ENCODE peak calls at places on chromosomes 7 and 10, in nine cellular contexts. H is ovary, O is frontal cortex, U is GM12892, Q is GM23248, G is EH, T is M059J, P is mesendoderm, B is SW480. E is an unnamed sample.
A peak's percentile ranks its signal among the peaks of the same experiment; 100 is the strongest.

GRCh38 chr10:122140941-122141623 is 130.0 kb upstream of the BTBD16 start:
- DNase-seq in U (no peak), T (peak; percentile 95), H (peak; percentile 87), B (peak; percentile 84), G (peak; percentile 96), Q (peak; percentile 97), P (peak; percentile 68), O (no peak), E (peak; percentile 53)

GRCh38 chr10:101136007-101136707 is 5.1 kb downstream of the TLX1 start:
- DNase-seq in H (no peak), T (peak; percentile 60), B (peak; percentile 56), O (no peak), P (peak; percentile 77), Q (no peak), G (no peak), U (no peak), E (no peak)

GRCh38 chr7:78770422-78771410 is 682.8 kb downstream of the MAGI2 start:
- DNase-seq in Q (peak; percentile 49), T (no peak), G (peak; percentile 41), U (no peak), B (no peak), H (peak; percentile 13), P (peak; percentile 93), O (peak; percentile 3), E (no peak)

GRCh38 chr10:100380400-100380799 is 33.4 kb downstream of the SCD start:
- DNase-seq in T (no peak), P (no peak), H (no peak), U (no peak), B (no peak), G (no peak), Q (no peak), O (no peak), E (no peak)

GRCh38 chr7:133633055-133633454 is 380.2 kb downstream of the EXOC4 start:
- DNase-seq in G (peak; percentile 54), T (peak; percentile 12), O (no peak), Q (peak; percentile 63), P (peak; percentile 54), B (no peak), H (no peak), U (no peak), E (no peak)

GRCh38 chr7:101519324-101520017 is 109.6 kb downstream of the MYL10 start:
- DNase-seq in H (no peak), P (no peak), B (no peak), G (peak; percentile 93), U (no peak), T (peak; percentile 82), Q (peak; percentile 69), O (no peak), E (peak; percentile 29)

GRCh38 chr7:55212838-55213237 is 152.3 kb upstream of the LANCL2 start:
- DNase-seq in P (no peak), G (peak; percentile 24), Q (peak; percentile 23), O (no peak), U (no peak), B (no peak), T (peak; percentile 34), H (no peak), E (no peak)

GRCh38 chr7:31747553-31747952 is 60.5 kb downstream of the PPP1R17 start:
- DNase-seq in G (peak; percentile 27), O (no peak), Q (peak; percentile 36), T (peak; percentile 63), P (no peak), B (peak; percentile 16), U (no peak), H (no peak), E (no peak)

GRCh38 chr7:149719912-149720335 is 53.5 kb downstream of the ZNF467 start:
- DNase-seq in H (no peak), Q (no peak), B (no peak), P (peak; percentile 65), U (no peak), G (no peak), O (no peak), T (peak; percentile 20), E (no peak)

GRCh38 chr10:63192826-63193225 is 59.7 kb downstream of the NRBF2 start:
- DNase-seq in B (no peak), G (no peak), T (no peak), O (no peak), Q (peak; percentile 53), H (no peak), U (no peak), P (no peak), E (no peak)